ENCODE peak calls at places on chromosomes 7 and 10, in eight cellular contexts. One of them, this sample, is unnamed.

GRCh38 chr7:47954231-47954911 is 6.1 kb upstream of the PKD1L1 start:
- DNase-seq in spleen: no peak
- DNase-seq in IMR-90: peak; percentile 76
- DNase-seq in NB4: no peak
- DNase-seq in heart left ventricle: no peak
- DNase-seq in sigmoid colon: no peak
- DNase-seq in A549: no peak
- DNase-seq in GM12891: no peak
- DNase-seq in this sample: no peak

GRCh38 chr10:4532976-4533375 is 293.0 kb upstream of the AKR1E2 start:
- DNase-seq in spleen: no peak
- DNase-seq in IMR-90: no peak
- DNase-seq in NB4: no peak
- DNase-seq in heart left ventricle: no peak
- DNase-seq in sigmoid colon: no peak
- DNase-seq in A549: no peak
- DNase-seq in GM12891: no peak
- DNase-seq in this sample: no peak

GRCh38 chr10:119313645-119314044 is 106.3 kb downstream of the GRK5 start:
- DNase-seq in spleen: no peak
- DNase-seq in IMR-90: no peak
- DNase-seq in NB4: peak; percentile 94
- DNase-seq in heart left ventricle: no peak
- DNase-seq in sigmoid colon: no peak
- DNase-seq in A549: no peak
- DNase-seq in GM12891: no peak
- DNase-seq in this sample: no peak

GRCh38 chr7:143416565-143417149 is 8.0 kb upstream of the EPHA1 start:
- DNase-seq in spleen: no peak
- DNase-seq in IMR-90: peak; percentile 53
- DNase-seq in NB4: peak; percentile 80
- DNase-seq in heart left ventricle: no peak
- DNase-seq in sigmoid colon: no peak
- DNase-seq in A549: peak; percentile 44
- DNase-seq in GM12891: no peak
- DNase-seq in this sample: peak; percentile 28

GRCh38 chr10:128929905-128930304 is 537.1 kb upstream of the MGMT start:
- DNase-seq in spleen: no peak
- DNase-seq in IMR-90: no peak
- DNase-seq in NB4: no peak
- DNase-seq in heart left ventricle: no peak
- DNase-seq in sigmoid colon: no peak
- DNase-seq in A549: no peak
- DNase-seq in GM12891: no peak
- DNase-seq in this sample: no peak

GRCh38 chr7:134752006-134752760 is 27.3 kb upstream of the CALD1 start:
- DNase-seq in spleen: no peak
- DNase-seq in IMR-90: peak; percentile 71
- DNase-seq in NB4: peak; percentile 30
- DNase-seq in heart left ventricle: no peak
- DNase-seq in sigmoid colon: no peak
- DNase-seq in A549: no peak
- DNase-seq in GM12891: no peak
- DNase-seq in this sample: no peak

GRCh38 chr10:14384096-14384730 is 53.5 kb upstream of the FRMD4A start:
- DNase-seq in spleen: no peak
- DNase-seq in IMR-90: peak; percentile 20
- DNase-seq in NB4: no peak
- DNase-seq in heart left ventricle: no peak
- DNase-seq in sigmoid colon: no peak
- DNase-seq in A549: no peak
- DNase-seq in GM12891: no peak
- DNase-seq in this sample: no peak

GRCh38 chr10:88065384-88066049 is 202.1 kb downstream of the PTEN start:
- DNase-seq in spleen: no peak
- DNase-seq in IMR-90: no peak
- DNase-seq in NB4: peak; percentile 57
- DNase-seq in heart left ventricle: no peak
- DNase-seq in sigmoid colon: no peak
- DNase-seq in A549: no peak
- DNase-seq in GM12891: no peak
- DNase-seq in this sample: no peak

GRCh38 chr10:91788527-91788926 is 9.7 kb upstream of the TNKS2 start:
- DNase-seq in spleen: no peak
- DNase-seq in IMR-90: no peak
- DNase-seq in NB4: no peak
- DNase-seq in heart left ventricle: no peak
- DNase-seq in sigmoid colon: no peak
- DNase-seq in A549: no peak
- DNase-seq in GM12891: no peak
- DNase-seq in this sample: no peak

GRCh38 chr10:103980246-103980906 is 13.4 kb downstream of the SLK start:
- DNase-seq in spleen: no peak
- DNase-seq in IMR-90: peak; percentile 66
- DNase-seq in NB4: peak; percentile 39
- DNase-seq in heart left ventricle: no peak
- DNase-seq in sigmoid colon: no peak
- DNase-seq in A549: no peak
- DNase-seq in GM12891: no peak
- DNase-seq in this sample: peak; percentile 13

GRCh38 chr7:39810204-39810642 is 139.8 kb upstream of the CDK13 start:
- DNase-seq in spleen: no peak
- DNase-seq in IMR-90: no peak
- DNase-seq in NB4: no peak
- DNase-seq in heart left ventricle: no peak
- DNase-seq in sigmoid colon: no peak
- DNase-seq in A549: peak; percentile 11
- DNase-seq in GM12891: no peak
- DNase-seq in this sample: peak; percentile 84

DNA sequence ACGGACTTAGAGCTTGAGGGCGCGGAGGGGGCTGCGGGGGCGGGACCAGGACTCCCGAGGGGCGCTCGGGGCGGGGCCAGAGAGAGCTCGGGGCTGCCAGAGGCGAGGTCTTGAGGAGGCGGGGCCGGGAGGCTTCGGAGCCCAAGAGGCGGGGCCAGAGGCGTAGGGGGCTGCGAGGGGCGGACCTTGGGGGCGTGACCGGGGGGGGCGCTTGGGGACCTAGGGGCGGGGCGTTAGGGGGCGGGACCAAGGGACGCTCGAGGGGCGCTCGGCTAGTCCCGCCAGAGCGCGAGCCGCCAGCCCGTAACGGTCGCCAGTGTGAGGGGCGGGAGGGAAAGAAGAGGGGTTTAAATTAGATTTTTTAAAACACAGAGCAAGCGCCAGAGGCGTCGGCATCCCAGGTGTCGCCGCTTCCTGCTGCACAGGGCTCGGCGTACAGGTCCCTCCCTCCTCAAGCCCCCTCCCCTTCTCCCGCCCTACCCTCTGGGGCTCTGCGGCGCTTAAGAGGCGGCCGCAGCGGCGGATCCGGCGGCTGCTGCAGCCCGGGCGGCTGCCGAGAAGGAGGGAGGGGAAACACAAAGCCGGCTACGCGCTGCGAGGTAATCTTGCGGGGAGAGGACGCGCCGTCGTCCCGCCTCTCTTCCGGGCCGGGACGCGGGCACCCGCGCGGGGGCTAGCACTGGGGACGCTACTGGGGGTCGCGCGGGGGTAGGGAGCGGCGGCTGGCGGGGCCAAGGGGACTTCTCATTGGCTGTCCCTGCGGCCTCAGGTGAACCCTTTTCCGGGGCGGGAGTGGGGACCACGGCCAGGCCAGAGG is at the start of gene ADD3:
- DNase-seq in spleen: peak; percentile 98
- DNase-seq in IMR-90: peak; percentile 91
- DNase-seq in NB4: peak; percentile 97
- DNase-seq in heart left ventricle: peak; percentile 98
- DNase-seq in sigmoid colon: peak; percentile 98
- DNase-seq in A549: peak; percentile 86
- DNase-seq in GM12891: peak; percentile 86
- DNase-seq in this sample: peak; percentile 95
- TF ChIP-seq POLR2A in spleen: no peak
- TF ChIP-seq POLR2A in IMR-90: peak; percentile 58
- TF ChIP-seq POLR2A in NB4: peak; percentile 68
- TF ChIP-seq POLR2A in heart left ventricle: peak; percentile 79
- TF ChIP-seq POLR2A in sigmoid colon: peak; percentile 45
- TF ChIP-seq POLR2A in A549: peak; percentile 88
- TF ChIP-seq POLR2A in GM12891: no peak
- TF ChIP-seq POLR2A in this sample: peak; percentile 31

GRCh38 chr10:79243211-79244067 is 103.8 kb upstream of the PPIF start:
- DNase-seq in spleen: peak; percentile 93
- DNase-seq in IMR-90: no peak
- DNase-seq in NB4: peak; percentile 79
- DNase-seq in heart left ventricle: peak; percentile 71
- DNase-seq in sigmoid colon: peak; percentile 87
- DNase-seq in A549: no peak
- DNase-seq in GM12891: peak; percentile 79
- DNase-seq in this sample: no peak

GRCh38 chr10:79244068-79244442 is 103.2 kb upstream of the PPIF start:
- DNase-seq in spleen: no peak
- DNase-seq in IMR-90: no peak
- DNase-seq in NB4: peak; percentile 49
- DNase-seq in heart left ventricle: no peak
- DNase-seq in sigmoid colon: no peak
- DNase-seq in A549: no peak
- DNase-seq in GM12891: no peak
- DNase-seq in this sample: no peak

GRCh38 chr10:79241629-79241989 is 105.7 kb upstream of the PPIF start:
- DNase-seq in spleen: no peak
- DNase-seq in IMR-90: no peak
- DNase-seq in NB4: no peak
- DNase-seq in heart left ventricle: no peak
- DNase-seq in sigmoid colon: no peak
- DNase-seq in A549: no peak
- DNase-seq in GM12891: no peak
- DNase-seq in this sample: no peak

GRCh38 chr10:79241990-79242619 is 105.2 kb upstream of the PPIF start:
- DNase-seq in spleen: peak; percentile 93
- DNase-seq in IMR-90: peak; percentile 67
- DNase-seq in NB4: peak; percentile 92
- DNase-seq in heart left ventricle: peak; percentile 82
- DNase-seq in sigmoid colon: peak; percentile 88
- DNase-seq in A549: no peak
- DNase-seq in GM12891: peak; percentile 66
- DNase-seq in this sample: no peak

GRCh38 chr10:79242620-79243152 is 104.6 kb upstream of the PPIF start:
- DNase-seq in spleen: peak; percentile 93
- DNase-seq in IMR-90: peak; percentile 87
- DNase-seq in NB4: peak; percentile 87
- DNase-seq in heart left ventricle: peak; percentile 70
- DNase-seq in sigmoid colon: peak; percentile 92
- DNase-seq in A549: no peak
- DNase-seq in GM12891: peak; percentile 78
- DNase-seq in this sample: peak; percentile 11
- TF ChIP-seq POLR2A in spleen: no peak
- TF ChIP-seq POLR2A in IMR-90: peak; percentile 39
- TF ChIP-seq POLR2A in NB4: peak; percentile 33
- TF ChIP-seq POLR2A in heart left ventricle: no peak
- TF ChIP-seq POLR2A in sigmoid colon: peak; percentile 47
- TF ChIP-seq POLR2A in A549: no peak
- TF ChIP-seq POLR2A in GM12891: peak; percentile 49
- TF ChIP-seq POLR2A in this sample: no peak

GRCh38 chr7:35799846-35800717 is 775 bp upstream of the SEPTIN7 start:
- DNase-seq in spleen: peak; percentile 96
- DNase-seq in IMR-90: peak; percentile 82
- DNase-seq in NB4: peak; percentile 97
- DNase-seq in heart left ventricle: peak; percentile 90
- DNase-seq in sigmoid colon: peak; percentile 95
- DNase-seq in A549: peak; percentile 93
- DNase-seq in GM12891: peak; percentile 36
- DNase-seq in this sample: peak; percentile 96

GRCh38 chr7:35802102-35802466 is 1.2 kb downstream of the SEPTIN7 start:
- DNase-seq in spleen: no peak
- DNase-seq in IMR-90: no peak
- DNase-seq in NB4: no peak
- DNase-seq in heart left ventricle: no peak
- DNase-seq in sigmoid colon: no peak
- DNase-seq in A549: no peak
- DNase-seq in GM12891: no peak
- DNase-seq in this sample: peak; percentile 51

GRCh38 chr7:35802649-35803048 is 1.8 kb downstream of the SEPTIN7 start:
- DNase-seq in spleen: no peak
- DNase-seq in IMR-90: peak; percentile 15
- DNase-seq in NB4: peak; percentile 54
- DNase-seq in heart left ventricle: no peak
- DNase-seq in sigmoid colon: no peak
- DNase-seq in A549: no peak
- DNase-seq in GM12891: no peak
- DNase-seq in this sample: peak; percentile 50

GRCh38 chr7:35800718-35801391 is at the start of gene SEPTIN7:
- DNase-seq in spleen: peak; percentile 100
- DNase-seq in IMR-90: peak; percentile 99
- DNase-seq in NB4: peak; percentile 100
- DNase-seq in heart left ventricle: peak; percentile 99
- DNase-seq in sigmoid colon: peak; percentile 100
- DNase-seq in A549: peak; percentile 99
- DNase-seq in GM12891: peak; percentile 77
- DNase-seq in this sample: peak; percentile 100

DNA sequence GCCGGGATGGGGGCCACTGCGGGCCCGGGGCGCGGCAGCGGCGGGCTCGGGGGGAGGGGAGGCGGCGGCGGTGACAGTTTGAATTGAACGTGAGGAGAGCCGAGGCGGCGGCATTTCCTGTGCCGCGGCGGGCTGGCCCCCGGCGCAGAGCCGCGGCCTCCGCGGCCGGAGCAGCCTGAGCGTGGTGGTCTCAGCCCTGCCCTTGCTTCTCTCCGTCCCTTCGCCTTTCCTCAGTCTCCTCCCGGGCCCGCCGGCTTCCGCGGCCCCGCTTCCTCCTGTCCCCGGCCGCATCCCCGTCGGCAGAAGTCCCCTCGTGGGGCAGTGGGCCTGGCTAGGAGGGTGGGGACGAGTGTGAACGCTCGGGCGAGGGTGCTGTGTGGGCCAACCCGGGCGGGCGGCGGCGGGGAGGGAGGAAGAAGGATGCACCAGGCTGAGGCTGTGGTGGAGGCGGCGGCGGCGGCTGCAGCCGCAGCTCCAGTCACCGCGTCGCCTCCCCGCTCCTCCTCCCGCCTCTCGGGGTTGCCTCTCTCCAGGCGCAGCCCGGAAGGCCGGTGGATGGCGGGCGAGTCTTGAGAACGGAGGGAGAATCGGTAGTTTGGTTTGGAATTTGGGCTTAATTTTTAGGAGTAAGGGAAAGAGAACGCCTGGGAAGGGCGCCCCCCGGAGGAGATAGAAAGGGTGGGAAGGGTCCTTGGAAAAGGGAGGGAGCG is 690 bp downstream of the SEPTIN7 start:
- DNase-seq in spleen: peak; percentile 96
- DNase-seq in IMR-90: peak; percentile 65
- DNase-seq in NB4: peak; percentile 90
- DNase-seq in heart left ventricle: peak; percentile 74
- DNase-seq in sigmoid colon: peak; percentile 86
- DNase-seq in A549: peak; percentile 66
- DNase-seq in GM12891: peak; percentile 31
- DNase-seq in this sample: peak; percentile 88
- TF ChIP-seq POLR2A in spleen: no peak
- TF ChIP-seq POLR2A in IMR-90: no peak
- TF ChIP-seq POLR2A in NB4: no peak
- TF ChIP-seq POLR2A in heart left ventricle: no peak
- TF ChIP-seq POLR2A in sigmoid colon: no peak
- TF ChIP-seq POLR2A in A549: no peak
- TF ChIP-seq POLR2A in GM12891: peak; percentile 62
- TF ChIP-seq POLR2A in this sample: no peak

GRCh38 chr7:128773604-128774003 is 2.0 kb downstream of the OPN1SW start:
- DNase-seq in spleen: no peak
- DNase-seq in IMR-90: no peak
- DNase-seq in NB4: no peak
- DNase-seq in heart left ventricle: no peak
- DNase-seq in sigmoid colon: no peak
- DNase-seq in A549: no peak
- DNase-seq in GM12891: no peak
- DNase-seq in this sample: no peak
- TF ChIP-seq POLR2A in spleen: no peak
- TF ChIP-seq POLR2A in IMR-90: no peak
- TF ChIP-seq POLR2A in NB4: no peak
- TF ChIP-seq POLR2A in heart left ventricle: no peak
- TF ChIP-seq POLR2A in sigmoid colon: no peak
- TF ChIP-seq POLR2A in A549: no peak
- TF ChIP-seq POLR2A in GM12891: peak; percentile 37
- TF ChIP-seq POLR2A in this sample: no peak